ENCODE peak calls at places on chromosomes 3 and 15, in eight cellular contexts. I is kidney; N is body of pancreas; A is activated CD8-positive, alpha-beta T cell treated with anti-CD3 and anti-CD28 coated beads for 36 hours; G is HFFc6; Y is epithelial cell of esophagus; R is NB4; D is fibroblast of lung. V is an unnamed sample.

GRCh38 chr3:133854971-133855370 is 40.7 kb downstream of the RAB6B start:
- DNase-seq in I (peak; percentile 12), N (no peak), A (no peak), G (no peak), Y (no peak), R (peak; percentile 36), D (no peak), V (no peak)

GRCh38 chr15:63473007-63473748 is 31.2 kb upstream of the USP3 start:
- DNase-seq in I (no peak), N (no peak), A (peak; percentile 64), G (no peak), Y (no peak), R (no peak), D (no peak), V (no peak)

GRCh38 chr3:29286841-29287240 is 6.0 kb downstream of the RBMS3 start:
- DNase-seq in I (no peak), N (no peak), A (no peak), G (peak; percentile 31), Y (peak; percentile 24), R (no peak), D (peak; percentile 30), V (no peak)

GRCh38 chr3:27500986-27501385 is 16.8 kb upstream of the SLC4A7 start:
- DNase-seq in I (no peak), N (no peak), A (no peak), G (no peak), Y (no peak), R (no peak), D (no peak), V (no peak)

GRCh38 chr3:46489875-46490274 is 7.9 kb upstream of the RTP3 start:
- DNase-seq in I (no peak), N (no peak), A (no peak), G (peak; percentile 82), Y (no peak), R (peak; percentile 70), D (peak; percentile 86), V (peak; percentile 50)

GRCh38 chr3:157491136-157491535 is 12.1 kb downstream of the VEPH1 start:
- DNase-seq in I (no peak), N (no peak), A (no peak), G (no peak), Y (peak; percentile 45), R (no peak), D (no peak), V (no peak)

GRCh38 chr3:46517016-46517770 is 19.4 kb downstream of the RTP3 start:
- DNase-seq in I (no peak), N (no peak), A (no peak), G (peak; percentile 89), Y (peak; percentile 75), R (no peak), D (peak; percentile 90), V (peak; percentile 95)

GRCh38 chr3:149487598-149488197 is 13.2 kb downstream of the TM4SF4 start:
- DNase-seq in I (no peak), N (no peak), A (peak; percentile 64), G (no peak), Y (no peak), R (peak; percentile 48), D (no peak), V (no peak)

GRCh38 chr3:20141841-20142240 is 44.2 kb downstream of the SGO1 start:
- DNase-seq in I (no peak), N (peak; percentile 13), A (no peak), G (no peak), Y (no peak), R (no peak), D (peak; percentile 42), V (peak; percentile 77)

GRCh38 chr3:150995510-150995909 is 23.0 kb upstream of the CLRN1 start:
- DNase-seq in I (no peak), N (no peak), A (no peak), G (no peak), Y (no peak), R (no peak), D (no peak), V (no peak)

GRCh38 chr15:63502843-63503738 is 1.3 kb upstream of the USP3 start:
- DNase-seq in I (peak; percentile 97), N (peak; percentile 97), A (peak; percentile 94), G (peak; percentile 73), Y (peak; percentile 86), R (peak; percentile 99), D (peak; percentile 92), V (no peak)

GRCh38 chr3:24254649-24255048 is 240.0 kb downstream of the THRB start:
- DNase-seq in I (no peak), N (no peak), A (no peak), G (peak; percentile 89), Y (peak; percentile 30), R (no peak), D (peak; percentile 96), V (peak; percentile 44)

GRCh38 chr15:97168704-97169475 is 791.6 kb upstream of the ARRDC4 start:
- DNase-seq in I (no peak), N (no peak), A (no peak), G (no peak), Y (peak; percentile 6), R (no peak), D (no peak), V (no peak)

GRCh38 chr3:115858995-115859807 is 235.9 kb downstream of the GAP43 start:
- DNase-seq in I (no peak), N (no peak), A (no peak), G (no peak), Y (no peak), R (no peak), D (no peak), V (no peak)

GRCh38 chr3:60079076-60079475 is 1029.3 kb upstream of the CFAP20DC start:
- DNase-seq in I (no peak), N (no peak), A (peak; percentile 63), G (no peak), Y (no peak), R (no peak), D (no peak), V (no peak)

GRCh38 chr3:52455283-52456168 is at the start of gene NISCH:
- DNase-seq in I (peak; percentile 96), N (peak; percentile 91), A (peak; percentile 95), G (peak; percentile 61), Y (peak; percentile 82), R (peak; percentile 86), D (peak; percentile 61), V (no peak)

GRCh38 chr3:190728574-190729246 is 133.8 kb downstream of the GMNC start:
- DNase-seq in I (no peak), N (no peak), A (no peak), G (no peak), Y (peak; percentile 75), R (peak; percentile 82), D (peak; percentile 14), V (peak; percentile 34)

GRCh38 chr15:22884344-22884743 is 45.9 kb downstream of the NIPA2 start:
- DNase-seq in I (no peak), N (no peak), A (peak; percentile 34), G (no peak), Y (no peak), R (no peak), D (no peak), V (no peak)

GRCh38 chr3:197209366-197210260 is 88.8 kb downstream of the DLG1 start:
- DNase-seq in I (no peak), N (no peak), A (no peak), G (no peak), Y (no peak), R (no peak), D (peak; percentile 36), V (no peak)

GRCh38 chr15:96354731-96355560 is 24.4 kb downstream of the NR2F2 start:
- DNase-seq in I (no peak), N (no peak), A (no peak), G (peak; percentile 82), Y (peak; percentile 87), R (peak; percentile 87), D (peak; percentile 89), V (peak; percentile 77)

GRCh38 chr3:57659810-57660439 is 33.0 kb downstream of the DENND6A start:
- DNase-seq in I (no peak), N (no peak), A (no peak), G (no peak), Y (peak; percentile 83), R (no peak), D (no peak), V (no peak)

DNA sequence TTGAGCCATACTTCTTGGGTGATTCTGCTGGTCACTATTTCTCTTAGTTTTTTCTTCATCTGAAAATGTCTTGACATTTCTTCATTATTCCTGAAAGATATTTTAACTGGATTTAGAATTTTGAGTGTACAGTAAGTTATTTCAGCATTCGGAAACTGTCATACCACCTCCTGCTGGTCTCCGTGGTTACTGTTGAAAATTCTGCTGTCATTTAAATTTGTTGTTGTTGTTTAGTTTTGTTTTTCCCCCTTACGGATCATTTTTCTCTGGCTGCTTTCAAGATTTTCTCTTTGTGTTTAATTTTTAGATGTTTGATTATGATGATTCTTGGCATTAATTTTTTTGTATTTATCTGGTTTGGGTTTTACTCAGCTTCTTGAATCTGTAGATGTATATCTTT is 100.5 kb downstream of the CHRNA7 start:
- DNase-seq in I (no peak), N (no peak), A (no peak), G (no peak), Y (no peak), R (no peak), D (no peak), V (no peak)
- TF ChIP-seq CTCF in I (no peak), N (no peak), A (no peak), G (no peak), Y (no peak), R (no peak), D (no peak), V (no peak)

GRCh38 chr3:16516695-16517481 is 3.4 kb upstream of the RFTN1 start:
- DNase-seq in I (no peak), N (no peak), A (peak; percentile 76), G (peak; percentile 58), Y (peak; percentile 54), R (no peak), D (peak; percentile 76), V (peak; percentile 29)
- TF ChIP-seq CTCF in I (peak; percentile 51), N (no peak), A (no peak), G (peak; percentile 78), Y (peak; percentile 72), R (no peak), D (peak; percentile 73), V (peak; percentile 80)

DNA sequence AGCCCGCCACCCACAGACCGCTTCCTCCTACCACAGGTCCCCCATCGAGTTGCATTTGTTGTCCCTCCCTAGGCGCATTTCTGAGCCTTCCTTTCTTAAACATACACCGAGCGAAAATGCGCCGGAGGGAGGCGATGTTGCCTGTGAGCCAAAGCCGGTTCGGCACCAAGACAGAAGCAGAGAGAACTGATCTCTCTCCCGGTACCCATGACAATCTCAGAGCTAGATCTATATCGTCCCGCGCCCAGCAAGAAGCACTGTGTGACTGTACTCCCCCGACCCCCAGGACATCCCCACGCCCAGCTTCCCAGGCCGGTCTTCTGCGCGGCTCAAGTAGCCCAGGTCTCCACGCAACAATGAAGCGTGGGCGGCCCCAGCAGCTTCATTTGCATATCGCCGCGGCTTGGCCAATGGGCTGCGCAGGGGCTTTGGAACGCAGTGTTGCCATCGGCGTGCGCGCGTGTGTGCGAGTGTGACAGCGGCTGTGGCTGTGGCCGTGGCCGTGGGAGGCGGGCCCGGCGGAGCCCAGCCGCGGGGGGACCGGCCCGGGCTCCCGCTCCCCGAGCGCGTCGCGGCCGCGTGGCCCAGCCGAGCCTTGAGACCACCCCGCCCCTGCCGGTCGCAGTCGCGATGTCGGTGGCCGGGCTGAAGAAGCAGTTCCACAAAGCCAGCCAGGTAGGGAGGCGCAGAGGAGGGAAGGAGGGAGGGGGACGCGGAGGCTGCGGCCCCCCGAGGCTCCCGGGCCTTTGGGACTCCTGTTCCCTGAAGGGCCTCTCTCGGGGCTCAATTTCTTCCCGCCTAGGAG is at the start of gene SH3GL3:
- DNase-seq in I (peak; percentile 93), N (peak; percentile 76), A (peak; percentile 80), G (peak; percentile 67), Y (peak; percentile 90), R (no peak), D (peak; percentile 87), V (no peak)
- TF ChIP-seq CTCF in I (no peak), N (peak; percentile 28), A (peak; percentile 22), G (peak; percentile 63), Y (peak; percentile 61), R (no peak), D (peak; percentile 49), V (peak; percentile 66)

GRCh38 chr15:84981711-84982300 is at the start of gene PDE8A:
- DNase-seq in I (peak; percentile 78), N (peak; percentile 51), A (peak; percentile 55), G (peak; percentile 36), Y (peak; percentile 50), R (peak; percentile 69), D (peak; percentile 60), V (no peak)
- TF ChIP-seq CTCF in I (no peak), N (no peak), A (no peak), G (peak; percentile 6), Y (no peak), R (no peak), D (no peak), V (no peak)